ENCODE peak calls at places on chromosomes 16 and 17, in six cellular contexts. One of them, this sample, is unnamed.

GRCh38 chr17:81980752-81981239 is 3.4 kb downstream of the ASPSCR1 start:
- DNase-seq in Ammon's horn: no peak
- DNase-seq in putamen: no peak
- DNase-seq in GM10248: no peak
- DNase-seq in ACHN: no peak
- DNase-seq in T-helper 1 cell: no peak
- DNase-seq in this sample: no peak

GRCh38 chr17:73645050-73645871 is 1.0 kb upstream of the SDK2 start:
- DNase-seq in Ammon's horn: peak
- DNase-seq in putamen: peak
- DNase-seq in GM10248: no peak
- DNase-seq in ACHN: no peak
- DNase-seq in T-helper 1 cell: no peak
- DNase-seq in this sample: no peak

GRCh38 chr16:65548470-65548869 is 426.6 kb upstream of the CDH11 start:
- DNase-seq in Ammon's horn: no peak
- DNase-seq in putamen: no peak
- DNase-seq in GM10248: no peak
- DNase-seq in ACHN: no peak
- DNase-seq in T-helper 1 cell: no peak
- DNase-seq in this sample: no peak

GRCh38 chr16:72974142-72974769 is 73.7 kb downstream of the ZFHX3 start:
- DNase-seq in Ammon's horn: no peak
- DNase-seq in putamen: no peak
- DNase-seq in GM10248: no peak
- DNase-seq in ACHN: no peak
- DNase-seq in T-helper 1 cell: no peak
- DNase-seq in this sample: no peak

GRCh38 chr17:63035695-63036094 is 69.7 kb downstream of the TANC2 start:
- DNase-seq in Ammon's horn: no peak
- DNase-seq in putamen: no peak
- DNase-seq in GM10248: no peak
- DNase-seq in ACHN: peak
- DNase-seq in T-helper 1 cell: no peak
- DNase-seq in this sample: no peak

GRCh38 chr17:29151567-29151966 is 28.6 kb downstream of the MYO18A start:
- DNase-seq in Ammon's horn: peak
- DNase-seq in putamen: no peak
- DNase-seq in GM10248: no peak
- DNase-seq in ACHN: peak
- DNase-seq in T-helper 1 cell: no peak
- DNase-seq in this sample: no peak

GRCh38 chr17:38674013-38674748 is 576 bp downstream of the EPOP start:
- DNase-seq in Ammon's horn: no peak
- DNase-seq in putamen: no peak
- DNase-seq in GM10248: no peak
- DNase-seq in ACHN: no peak
- DNase-seq in T-helper 1 cell: no peak
- DNase-seq in this sample: no peak

GRCh38 chr16:50709061-50709695 is 15.8 kb downstream of the NOD2 start:
- DNase-seq in Ammon's horn: peak
- DNase-seq in putamen: peak
- DNase-seq in GM10248: peak
- DNase-seq in ACHN: no peak
- DNase-seq in T-helper 1 cell: no peak
- DNase-seq in this sample: peak

GRCh38 chr17:8289103-8289397 is 580 bp downstream of the RANGRF start:
- DNase-seq in Ammon's horn: no peak
- DNase-seq in putamen: no peak
- DNase-seq in GM10248: no peak
- DNase-seq in ACHN: no peak
- DNase-seq in T-helper 1 cell: peak
- DNase-seq in this sample: no peak

GRCh38 chr17:4947411-4948165 is 742 bp downstream of the PFN1 start:
- DNase-seq in Ammon's horn: no peak
- DNase-seq in putamen: no peak
- DNase-seq in GM10248: peak
- DNase-seq in ACHN: peak
- DNase-seq in T-helper 1 cell: peak
- DNase-seq in this sample: no peak

GRCh38 chr17:45267436-45268055 is 5.7 kb upstream of the SPATA32 start:
- DNase-seq in Ammon's horn: no peak
- DNase-seq in putamen: no peak
- DNase-seq in GM10248: no peak
- DNase-seq in ACHN: no peak
- DNase-seq in T-helper 1 cell: no peak
- DNase-seq in this sample: no peak

GRCh38 chr16:56855936-56856335 is 9.1 kb upstream of the SLC12A3 start:
- DNase-seq in Ammon's horn: no peak
- DNase-seq in putamen: no peak
- DNase-seq in GM10248: no peak
- DNase-seq in ACHN: no peak
- DNase-seq in T-helper 1 cell: no peak
- DNase-seq in this sample: no peak

GRCh38 chr17:38333635-38334295 is 10.0 kb downstream of the GPR179 start:
- DNase-seq in Ammon's horn: no peak
- DNase-seq in putamen: no peak
- DNase-seq in GM10248: peak
- DNase-seq in ACHN: peak
- DNase-seq in T-helper 1 cell: no peak
- DNase-seq in this sample: no peak

GRCh38 chr16:630815-631405 is at the start of gene WFIKKN1:
- DNase-seq in Ammon's horn: no peak
- DNase-seq in putamen: no peak
- DNase-seq in GM10248: no peak
- DNase-seq in ACHN: no peak
- DNase-seq in T-helper 1 cell: no peak
- DNase-seq in this sample: no peak

GRCh38 chr17:48462946-48463345 is 32.9 kb upstream of the SKAP1 start:
- DNase-seq in Ammon's horn: no peak
- DNase-seq in putamen: no peak
- DNase-seq in GM10248: no peak
- DNase-seq in ACHN: no peak
- DNase-seq in T-helper 1 cell: no peak
- DNase-seq in this sample: no peak